ENCODE peak calls at places on chromosome 21, in seven cellular contexts. One of them, this sample, is unnamed.

GRCh38 chr21:13937236-13937635 is 273.5 kb downstream of the LIPI start:
- DNase-seq in fibroblast of pulmonary artery: no peak
- DNase-seq in neural progenitor cell: no peak
- DNase-seq in heart left ventricle: no peak
- DNase-seq in adrenal gland: no peak
- DNase-seq in A549: no peak
- DNase-seq in ascending aorta: no peak
- DNase-seq in this sample: no peak

GRCh38 chr21:46294647-46295176 is 8.6 kb downstream of the YBEY start:
- DNase-seq in fibroblast of pulmonary artery: peak; percentile 55
- DNase-seq in neural progenitor cell: no peak
- DNase-seq in heart left ventricle: peak; percentile 52
- DNase-seq in adrenal gland: peak; percentile 44
- DNase-seq in A549: no peak
- DNase-seq in ascending aorta: no peak
- DNase-seq in this sample: no peak

GRCh38 chr21:25313891-25314646 is 293.2 kb downstream of the MRPL39 start:
- DNase-seq in fibroblast of pulmonary artery: peak; percentile 67
- DNase-seq in neural progenitor cell: no peak
- DNase-seq in heart left ventricle: no peak
- DNase-seq in adrenal gland: no peak
- DNase-seq in A549: no peak
- DNase-seq in ascending aorta: no peak
- DNase-seq in this sample: no peak

GRCh38 chr21:31410763-31411278 is 66.8 kb upstream of the TIAM1 start:
- DNase-seq in fibroblast of pulmonary artery: no peak
- DNase-seq in neural progenitor cell: no peak
- DNase-seq in heart left ventricle: no peak
- DNase-seq in adrenal gland: no peak
- DNase-seq in A549: no peak
- DNase-seq in ascending aorta: no peak
- DNase-seq in this sample: no peak

GRCh38 chr21:27219068-27219467 is 252.2 kb upstream of the ADAMTS5 start:
- DNase-seq in fibroblast of pulmonary artery: peak; percentile 89
- DNase-seq in neural progenitor cell: no peak
- DNase-seq in heart left ventricle: no peak
- DNase-seq in adrenal gland: no peak
- DNase-seq in A549: no peak
- DNase-seq in ascending aorta: no peak
- DNase-seq in this sample: no peak

GRCh38 chr21:20040768-20041167 is 957.4 kb upstream of the NCAM2 start:
- DNase-seq in fibroblast of pulmonary artery: no peak
- DNase-seq in neural progenitor cell: no peak
- DNase-seq in heart left ventricle: no peak
- DNase-seq in adrenal gland: no peak
- DNase-seq in A549: no peak
- DNase-seq in ascending aorta: no peak
- DNase-seq in this sample: no peak

GRCh38 chr21:14968821-14969220 is 96.0 kb downstream of the NRIP1 start:
- DNase-seq in fibroblast of pulmonary artery: peak; percentile 31
- DNase-seq in neural progenitor cell: no peak
- DNase-seq in heart left ventricle: no peak
- DNase-seq in adrenal gland: no peak
- DNase-seq in A549: no peak
- DNase-seq in ascending aorta: no peak
- DNase-seq in this sample: no peak

GRCh38 chr21:41957991-41958766 is 4.4 kb upstream of the C2CD2 start:
- DNase-seq in fibroblast of pulmonary artery: peak; percentile 93
- DNase-seq in neural progenitor cell: no peak
- DNase-seq in heart left ventricle: peak; percentile 85
- DNase-seq in adrenal gland: peak; percentile 76
- DNase-seq in A549: peak; percentile 68
- DNase-seq in ascending aorta: peak; percentile 91
- DNase-seq in this sample: no peak

GRCh38 chr21:45874716-45875415 is 106.7 kb upstream of the COL6A1 start:
- DNase-seq in fibroblast of pulmonary artery: peak; percentile 94
- DNase-seq in neural progenitor cell: peak; percentile 26
- DNase-seq in heart left ventricle: no peak
- DNase-seq in adrenal gland: peak; percentile 38
- DNase-seq in A549: no peak
- DNase-seq in ascending aorta: no peak
- DNase-seq in this sample: no peak

GRCh38 chr21:30996728-30997127 is 41.5 kb downstream of the KRTAP19-8 start:
- DNase-seq in fibroblast of pulmonary artery: no peak
- DNase-seq in neural progenitor cell: no peak
- DNase-seq in heart left ventricle: no peak
- DNase-seq in adrenal gland: no peak
- DNase-seq in A549: no peak
- DNase-seq in ascending aorta: no peak
- DNase-seq in this sample: no peak

GRCh38 chr21:42096593-42096992 is 25.5 kb downstream of the UMODL1 start:
- DNase-seq in fibroblast of pulmonary artery: no peak
- DNase-seq in neural progenitor cell: no peak
- DNase-seq in heart left ventricle: no peak
- DNase-seq in adrenal gland: no peak
- DNase-seq in A549: no peak
- DNase-seq in ascending aorta: no peak
- DNase-seq in this sample: no peak

GRCh38 chr21:45336870-45337269 is 49.2 kb upstream of the POFUT2 start:
- DNase-seq in fibroblast of pulmonary artery: no peak
- DNase-seq in neural progenitor cell: peak; percentile 43
- DNase-seq in heart left ventricle: peak; percentile 15
- DNase-seq in adrenal gland: no peak
- DNase-seq in A549: no peak
- DNase-seq in ascending aorta: no peak
- DNase-seq in this sample: no peak

GRCh38 chr21:45150630-45151265 is 76.4 kb downstream of the ADARB1 start:
- DNase-seq in fibroblast of pulmonary artery: no peak
- DNase-seq in neural progenitor cell: peak; percentile 41
- DNase-seq in heart left ventricle: no peak
- DNase-seq in adrenal gland: no peak
- DNase-seq in A549: no peak
- DNase-seq in ascending aorta: peak; percentile 57
- DNase-seq in this sample: no peak

GRCh38 chr21:44084496-44085241 is 22.5 kb upstream of the PWP2 start:
- DNase-seq in fibroblast of pulmonary artery: no peak
- DNase-seq in neural progenitor cell: no peak
- DNase-seq in heart left ventricle: no peak
- DNase-seq in adrenal gland: no peak
- DNase-seq in A549: no peak
- DNase-seq in ascending aorta: peak; percentile 35
- DNase-seq in this sample: no peak
- H3K4me3 ChIP-seq in fibroblast of pulmonary artery: no peak overlapping the region
- H3K4me3 ChIP-seq in neural progenitor cell: no peak overlapping the region
- H3K4me3 ChIP-seq in heart left ventricle: no peak overlapping the region
- H3K4me3 ChIP-seq in adrenal gland: no peak overlapping the region
- H3K4me3 ChIP-seq in A549: no peak overlapping the region
- H3K4me3 ChIP-seq in ascending aorta: no peak overlapping the region
- H3K4me3 ChIP-seq in this sample: no peak overlapping the region

GRCh38 chr21:17726047-17726446 is 93.1 kb downstream of the C21orf91 start:
- DNase-seq in fibroblast of pulmonary artery: peak; percentile 7
- DNase-seq in neural progenitor cell: peak; percentile 5
- DNase-seq in heart left ventricle: no peak
- DNase-seq in adrenal gland: no peak
- DNase-seq in A549: no peak
- DNase-seq in ascending aorta: no peak
- DNase-seq in this sample: no peak
- TF ChIP-seq CTCF in fibroblast of pulmonary artery: peak; percentile 8
- TF ChIP-seq CTCF in neural progenitor cell: peak; percentile 27
- TF ChIP-seq CTCF in heart left ventricle: no peak
- TF ChIP-seq CTCF in adrenal gland: no peak
- TF ChIP-seq CTCF in A549: no peak
- TF ChIP-seq CTCF in ascending aorta: no peak
- TF ChIP-seq CTCF in this sample: peak; percentile 37

DNA sequence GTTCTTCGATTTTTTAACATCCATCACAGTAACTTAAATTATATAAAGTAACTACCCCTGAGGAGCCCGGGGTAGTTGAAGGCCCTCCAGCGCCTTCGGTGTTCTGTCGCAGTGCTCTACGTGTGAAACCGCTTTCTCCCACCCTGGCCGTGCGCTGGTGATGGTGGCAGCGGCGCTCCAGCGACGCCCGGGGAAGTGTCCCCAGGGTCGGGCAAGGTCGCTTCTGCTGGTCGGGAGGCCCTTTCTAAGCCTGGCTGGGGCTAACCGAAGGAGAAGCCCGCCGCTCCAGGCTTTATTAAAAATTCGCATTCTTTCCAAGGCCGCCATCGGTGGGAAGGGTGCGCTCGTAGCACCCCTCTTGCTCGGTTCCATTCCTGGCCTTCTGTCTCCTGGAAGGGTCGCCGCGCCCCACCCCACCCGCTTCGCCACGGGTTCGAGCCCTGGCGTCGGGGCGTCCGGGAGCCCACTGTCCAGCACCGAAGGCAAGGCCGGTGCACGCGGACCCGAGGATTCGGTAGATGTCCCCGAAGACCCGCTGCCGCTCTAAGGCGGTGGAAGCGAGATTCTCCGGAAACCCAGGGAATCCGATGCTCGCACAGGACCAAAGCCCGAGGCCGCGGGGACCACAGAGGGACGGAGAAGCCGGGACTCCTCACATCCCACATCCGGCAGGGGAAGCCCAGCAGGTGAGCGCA is 807 bp upstream of the RIPPLY3 start:
- DNase-seq in fibroblast of pulmonary artery: no peak
- DNase-seq in neural progenitor cell: peak; percentile 58
- DNase-seq in heart left ventricle: no peak
- DNase-seq in adrenal gland: no peak
- DNase-seq in A549: no peak
- DNase-seq in ascending aorta: no peak
- DNase-seq in this sample: no peak
- H3K4me3 ChIP-seq in fibroblast of pulmonary artery: peak overlapping the region; percentile 42
- H3K4me3 ChIP-seq in neural progenitor cell: peak overlapping the region; percentile 68
- H3K4me3 ChIP-seq in heart left ventricle: peak overlapping the region; percentile 37
- H3K4me3 ChIP-seq in adrenal gland: no peak overlapping the region
- H3K4me3 ChIP-seq in A549: no peak overlapping the region
- H3K4me3 ChIP-seq in ascending aorta: peak overlapping the region; percentile 59
- H3K4me3 ChIP-seq in this sample: no peak overlapping the region

GRCh38 chr21:43269461-43269860 is 100.7 kb downstream of the CRYAA start:
- DNase-seq in fibroblast of pulmonary artery: no peak
- DNase-seq in neural progenitor cell: peak; percentile 42
- DNase-seq in heart left ventricle: peak; percentile 8
- DNase-seq in adrenal gland: no peak
- DNase-seq in A549: no peak
- DNase-seq in ascending aorta: no peak
- DNase-seq in this sample: no peak
- TF ChIP-seq CTCF in fibroblast of pulmonary artery: peak; percentile 20
- TF ChIP-seq CTCF in neural progenitor cell: peak; percentile 44
- TF ChIP-seq CTCF in heart left ventricle: no peak
- TF ChIP-seq CTCF in adrenal gland: no peak
- TF ChIP-seq CTCF in A549: no peak
- TF ChIP-seq CTCF in ascending aorta: no peak
- TF ChIP-seq CTCF in this sample: peak; percentile 8

GRCh38 chr21:37243961-37244360 is 23.2 kb downstream of the VPS26C start:
- DNase-seq in fibroblast of pulmonary artery: no peak
- DNase-seq in neural progenitor cell: no peak
- DNase-seq in heart left ventricle: no peak
- DNase-seq in adrenal gland: no peak
- DNase-seq in A549: no peak
- DNase-seq in ascending aorta: no peak
- DNase-seq in this sample: no peak

GRCh38 chr21:37244506-37245083 is 22.5 kb downstream of the VPS26C start:
- DNase-seq in fibroblast of pulmonary artery: no peak
- DNase-seq in neural progenitor cell: no peak
- DNase-seq in heart left ventricle: no peak
- DNase-seq in adrenal gland: no peak
- DNase-seq in A549: no peak
- DNase-seq in ascending aorta: no peak
- DNase-seq in this sample: no peak

GRCh38 chr21:37241426-37241825 is 25.7 kb downstream of the VPS26C start:
- DNase-seq in fibroblast of pulmonary artery: no peak
- DNase-seq in neural progenitor cell: no peak
- DNase-seq in heart left ventricle: no peak
- DNase-seq in adrenal gland: no peak
- DNase-seq in A549: no peak
- DNase-seq in ascending aorta: no peak
- DNase-seq in this sample: no peak

GRCh38 chr21:37237764-37238163 is 29.4 kb downstream of the VPS26C start:
- DNase-seq in fibroblast of pulmonary artery: no peak
- DNase-seq in neural progenitor cell: no peak
- DNase-seq in heart left ventricle: no peak
- DNase-seq in adrenal gland: no peak
- DNase-seq in A549: no peak
- DNase-seq in ascending aorta: no peak
- DNase-seq in this sample: no peak

DNA sequence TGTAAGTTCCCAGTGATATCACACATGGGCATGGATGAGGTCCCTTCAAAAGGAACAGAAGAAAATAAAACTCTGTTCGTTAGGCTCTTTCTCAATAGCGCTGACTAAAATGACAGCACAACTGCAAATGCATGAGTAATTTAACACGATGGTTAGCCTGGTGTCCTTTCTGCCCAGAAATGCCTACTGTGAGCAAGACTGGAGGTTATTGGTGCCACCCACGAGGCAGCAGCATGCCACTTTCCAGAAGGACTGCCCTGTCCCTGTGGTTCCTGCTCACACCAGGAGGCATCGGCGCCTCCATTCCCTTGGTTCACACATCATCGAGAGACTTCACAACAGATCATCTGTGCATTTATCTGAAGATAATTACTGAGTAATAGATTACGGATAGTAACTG is 26.2 kb downstream of the VPS26C start:
- DNase-seq in fibroblast of pulmonary artery: no peak
- DNase-seq in neural progenitor cell: no peak
- DNase-seq in heart left ventricle: no peak
- DNase-seq in adrenal gland: no peak
- DNase-seq in A549: no peak
- DNase-seq in ascending aorta: no peak
- DNase-seq in this sample: no peak
- H3K4me3 ChIP-seq in fibroblast of pulmonary artery: no peak overlapping the region
- H3K4me3 ChIP-seq in neural progenitor cell: no peak overlapping the region
- H3K4me3 ChIP-seq in heart left ventricle: no peak overlapping the region
- H3K4me3 ChIP-seq in adrenal gland: no peak overlapping the region
- H3K4me3 ChIP-seq in A549: no peak overlapping the region
- H3K4me3 ChIP-seq in ascending aorta: no peak overlapping the region
- H3K4me3 ChIP-seq in this sample: no peak overlapping the region